ENCODE peak calls at places on chromosome 3, in ten cellular contexts. V, L, M, Q, U, X, N, F, Z and O are unnamed samples.

GRCh38 chr3:9385209-9385936 is 12.0 kb upstream of the SETD5 start:
- DNase-seq in V (no peak), L (no peak), M (no peak), Q (no peak), U (no peak), X (no peak), N (no peak), F (no peak), Z (no peak), O (no peak)

GRCh38 chr3:20809356-20809755 is 623.4 kb upstream of the SGO1 start:
- DNase-seq in V (no peak), L (no peak), M (no peak), Q (no peak), U (no peak), X (no peak), N (no peak), F (no peak), Z (no peak), O (no peak)

GRCh38 chr3:37243811-37244748 is 69.7 kb upstream of the LRRFIP2 start:
- DNase-seq in V (peak), L (peak), M (peak), Q (peak), U (peak), X (peak), N (peak), F (peak), Z (peak), O (no peak)

GRCh38 chr3:102151935-102152334 is 282.9 kb upstream of the ZPLD1 start:
- DNase-seq in V (no peak), L (no peak), M (no peak), Q (no peak), U (no peak), X (no peak), N (no peak), F (no peak), Z (no peak), O (no peak)

GRCh38 chr3:94234177-94234788 is 171.4 kb downstream of the NSUN3 start:
- DNase-seq in V (peak), L (no peak), M (peak), Q (peak), U (no peak), X (no peak), N (peak), F (peak), Z (no peak), O (no peak)

GRCh38 chr3:68931406-68932149 is 769 bp downstream of the TAFA4 start:
- DNase-seq in V (peak), L (no peak), M (no peak), Q (no peak), U (peak), X (no peak), N (peak), F (no peak), Z (no peak), O (no peak)

GRCh38 chr3:192957441-192957951 is 39.8 kb upstream of the MB21D2 start:
- DNase-seq in V (no peak), L (no peak), M (peak), Q (peak), U (no peak), X (no peak), N (peak), F (no peak), Z (peak), O (no peak)

GRCh38 chr3:146543461-146544012 is 870 bp downstream of the PLSCR1 start:
- DNase-seq in V (no peak), L (no peak), M (peak), Q (peak), U (no peak), X (peak), N (peak), F (peak), Z (peak), O (peak)

GRCh38 chr3:111669926-111670630 is 74.9 kb upstream of the ZBED2 start:
- DNase-seq in V (peak), L (no peak), M (no peak), Q (no peak), U (no peak), X (no peak), N (peak), F (no peak), Z (no peak), O (no peak)

GRCh38 chr3:145798691-145799550 is 362.1 kb downstream of the PLOD2 start:
- DNase-seq in V (peak), L (no peak), M (peak), Q (no peak), U (no peak), X (no peak), N (no peak), F (no peak), Z (no peak), O (no peak)

GRCh38 chr3:184737641-184738518 is 26.0 kb upstream of the MAGEF1 start:
- DNase-seq in V (no peak), L (peak), M (peak), Q (no peak), U (no peak), X (no peak), N (peak), F (no peak), Z (no peak), O (no peak)

GRCh38 chr3:47342156-47342555 is 38.7 kb upstream of the PTPN23 start:
- DNase-seq in V (no peak), L (no peak), M (no peak), Q (no peak), U (no peak), X (no peak), N (no peak), F (no peak), Z (no peak), O (no peak)

GRCh38 chr3:7876741-7877297 is 624.8 kb upstream of the LMCD1 start:
- DNase-seq in V (peak), L (no peak), M (peak), Q (no peak), U (no peak), X (peak), N (no peak), F (peak), Z (no peak), O (no peak)

GRCh38 chr3:87797872-87798566 is 260.8 kb downstream of the CGGBP1 start:
- DNase-seq in V (no peak), L (no peak), M (peak), Q (no peak), U (no peak), X (no peak), N (no peak), F (no peak), Z (no peak), O (no peak)
- H3K27ac ChIP-seq in V (no peak), L (no peak), M (peak), Q (no peak), U (no peak), X (no peak), N (no peak), F (no peak), Z (no peak), O (no peak)

GRCh38 chr3:76365284-76365683 is 579.9 kb upstream of the ZNF717 start:
- DNase-seq in V (no peak), L (no peak), M (no peak), Q (no peak), U (no peak), X (no peak), N (peak), F (no peak), Z (no peak), O (no peak)

GRCh38 chr3:76361010-76361409 is 575.7 kb upstream of the ZNF717 start:
- DNase-seq in V (no peak), L (no peak), M (no peak), Q (no peak), U (no peak), X (no peak), N (no peak), F (no peak), Z (no peak), O (no peak)

GRCh38 chr3:76367281-76367680 is 581.9 kb upstream of the ZNF717 start:
- DNase-seq in V (no peak), L (no peak), M (no peak), Q (no peak), U (no peak), X (no peak), N (peak), F (no peak), Z (no peak), O (no peak)

DNA sequence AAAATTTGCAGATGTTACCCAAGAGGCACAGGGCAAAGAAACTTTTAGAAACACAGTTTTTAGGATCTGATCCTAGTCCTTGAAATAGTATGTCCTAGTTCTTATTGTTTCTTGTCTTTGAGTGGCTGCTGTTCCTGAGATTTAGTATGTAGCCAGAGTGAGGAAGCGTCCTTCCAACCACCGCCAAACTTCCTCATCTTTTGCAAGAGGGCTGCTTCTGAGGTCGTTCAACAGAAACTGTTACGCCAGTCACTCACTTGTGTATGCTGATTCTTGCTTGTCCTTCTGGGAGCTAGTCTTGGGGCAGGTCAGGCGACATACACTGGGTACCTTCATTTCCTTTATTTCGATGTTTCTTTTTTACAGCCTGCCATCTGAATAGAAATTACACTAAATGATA is 577.3 kb upstream of the ZNF717 start:
- DNase-seq in V (no peak), L (no peak), M (no peak), Q (no peak), U (no peak), X (no peak), N (no peak), F (no peak), Z (no peak), O (no peak)
- H3K27ac ChIP-seq in V (no peak), L (no peak), M (no peak), Q (no peak), U (no peak), X (no peak), N (no peak), F (no peak), Z (no peak), O (no peak)

GRCh38 chr3:14428087-14429067 is 26.0 kb downstream of the SLC6A6 start:
- DNase-seq in V (no peak), L (no peak), M (no peak), Q (no peak), U (no peak), X (no peak), N (no peak), F (peak), Z (no peak), O (no peak)
- H3K27ac ChIP-seq in V (no peak), L (no peak), M (no peak), Q (no peak), U (peak), X (peak), N (no peak), F (peak), Z (no peak), O (peak)

DNA sequence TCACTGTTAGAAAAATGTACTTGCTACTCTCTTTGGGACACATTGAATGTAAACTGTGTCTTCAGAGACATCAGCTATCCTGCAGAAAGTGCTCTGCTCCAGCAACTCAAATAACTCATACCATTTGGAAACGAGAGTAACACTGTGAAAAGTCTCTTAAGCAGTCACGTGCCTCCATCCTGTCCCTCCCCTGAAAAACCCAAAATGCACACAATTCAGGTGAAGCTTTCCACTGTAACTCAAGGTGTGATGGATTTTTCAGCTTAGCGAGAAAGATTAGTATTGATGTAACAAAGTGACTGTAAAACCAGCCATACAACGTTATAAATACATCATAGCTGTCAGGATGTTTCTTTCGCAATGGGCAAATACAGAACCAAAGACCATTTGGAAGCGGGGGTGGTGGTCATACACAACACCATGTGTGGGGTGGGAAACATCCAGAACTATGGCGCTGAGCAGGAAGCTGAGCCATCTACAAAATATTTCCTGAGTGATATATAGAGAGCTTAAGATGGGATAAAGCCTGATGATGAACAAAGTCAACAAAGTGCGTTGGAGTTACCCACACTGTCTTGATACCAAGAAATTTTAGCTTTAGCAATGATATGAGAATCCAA is 332.3 kb downstream of the FOXP1 start:
- DNase-seq in V (no peak), L (no peak), M (no peak), Q (no peak), U (no peak), X (no peak), N (peak), F (no peak), Z (no peak), O (no peak)
- H3K27ac ChIP-seq in V (no peak), L (no peak), M (no peak), Q (no peak), U (no peak), X (no peak), N (peak), F (no peak), Z (no peak), O (no peak)

GRCh38 chr3:151230644-151231043 is 27.6 kb upstream of the GPR171 start:
- DNase-seq in V (no peak), L (no peak), M (no peak), Q (no peak), U (no peak), X (no peak), N (no peak), F (peak), Z (no peak), O (no peak)
- H3K27ac ChIP-seq in V (no peak), L (no peak), M (no peak), Q (peak), U (peak), X (no peak), N (no peak), F (no peak), Z (no peak), O (no peak)

GRCh38 chr3:186551387-186551786 is 7.2 kb upstream of the CRYGS start:
- DNase-seq in V (no peak), L (no peak), M (no peak), Q (no peak), U (no peak), X (no peak), N (no peak), F (no peak), Z (no peak), O (no peak)

GRCh38 chr3:186549497-186549896 is 5.3 kb upstream of the CRYGS start:
- DNase-seq in V (no peak), L (no peak), M (no peak), Q (no peak), U (no peak), X (no peak), N (no peak), F (no peak), Z (no peak), O (no peak)

DNA sequence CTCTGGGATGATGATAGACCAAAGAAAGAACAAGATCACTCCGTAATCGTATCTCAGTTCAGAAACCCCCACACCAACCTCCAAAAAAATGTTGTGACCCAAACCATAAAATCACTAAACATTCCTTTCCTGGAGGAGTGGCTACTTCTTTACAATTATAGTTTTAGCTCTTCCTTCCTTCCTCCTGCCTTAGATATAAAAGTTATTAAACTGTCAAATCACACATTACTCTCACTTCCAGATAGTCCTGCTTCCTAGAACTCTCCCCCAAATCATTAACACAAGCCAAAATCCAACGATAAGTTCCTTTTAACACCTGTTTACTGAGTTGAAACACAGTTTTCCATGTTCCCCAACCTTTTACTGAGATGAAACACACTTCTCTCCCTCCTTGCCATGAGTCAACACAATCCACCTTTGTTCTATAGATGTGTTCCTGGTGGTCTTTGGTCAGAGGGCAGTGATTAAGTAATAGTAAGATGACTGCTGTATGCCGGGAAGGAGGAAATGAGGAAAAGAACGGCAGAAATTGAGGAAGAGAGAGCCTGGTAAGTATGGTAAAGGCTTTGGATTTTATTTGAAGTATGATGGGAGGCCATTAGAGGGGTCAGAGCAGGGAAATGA is 8.3 kb upstream of the CRYGS start:
- DNase-seq in V (no peak), L (no peak), M (no peak), Q (no peak), U (no peak), X (no peak), N (no peak), F (no peak), Z (no peak), O (no peak)
- H3K27ac ChIP-seq in V (no peak), L (no peak), M (no peak), Q (no peak), U (no peak), X (no peak), N (no peak), F (no peak), Z (no peak), O (no peak)

GRCh38 chr3:122332551-122332950 is 7.5 kb downstream of the CSTA start:
- DNase-seq in V (no peak), L (no peak), M (no peak), Q (no peak), U (no peak), X (no peak), N (no peak), F (no peak), Z (no peak), O (no peak)
- H3K27ac ChIP-seq in V (no peak), L (no peak), M (no peak), Q (no peak), U (no peak), X (no peak), N (no peak), F (no peak), Z (no peak), O (no peak)

DNA sequence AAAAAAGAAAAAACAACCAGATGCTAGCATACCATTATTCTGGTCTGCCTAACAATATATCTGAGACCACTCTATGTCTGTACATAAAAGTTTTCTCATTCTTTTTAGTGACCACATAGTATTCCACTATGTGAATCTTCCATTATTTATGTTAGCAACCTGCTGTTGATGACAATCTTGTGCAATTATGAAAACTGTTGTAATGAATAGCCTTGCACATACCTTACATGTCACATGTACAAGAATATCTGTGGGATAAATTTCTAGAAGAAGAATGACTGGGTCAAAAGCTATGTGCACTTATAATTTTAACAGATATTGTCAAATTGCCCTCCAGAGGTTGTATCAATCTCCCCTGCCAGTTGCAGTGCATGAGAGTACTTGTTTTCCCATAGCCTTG is 62.5 kb downstream of the ARHGAP31 start:
- DNase-seq in V (no peak), L (no peak), M (no peak), Q (no peak), U (no peak), X (no peak), N (no peak), F (no peak), Z (no peak), O (no peak)
- H3K27ac ChIP-seq in V (no peak), L (no peak), M (no peak), Q (peak), U (peak), X (no peak), N (no peak), F (no peak), Z (no peak), O (no peak)